ENCODE peak calls at places on chromosomes 3 and 15, in seven cellular contexts. Y is GM12891, S is HepG2, N is GM12878, C is SK-N-SH, I is K562, D is H1. G is an unnamed sample.

GRCh38 chr15:98150084-98150483 is 189.6 kb downstream of the ARRDC4 start:
- DNase-seq in Y (no peak), S (no peak), N (no peak), C (no peak), I (no peak), D (no peak), G (no peak)

GRCh38 chr3:4864503-4864902 is 114.7 kb upstream of the BHLHE40 start:
- DNase-seq in Y (no peak), S (no peak), N (no peak), C (no peak), I (no peak), D (no peak), G (no peak)

GRCh38 chr15:100007609-100008008 is 274.4 kb upstream of the LYSMD4 start:
- DNase-seq in Y (no peak), S (no peak), N (no peak), C (no peak), I (no peak), D (no peak), G (no peak)

GRCh38 chr3:135125171-135125801 is 330.2 kb downstream of the EPHB1 start:
- DNase-seq in Y (peak; percentile 15), S (peak; percentile 2), N (no peak), C (no peak), I (peak; percentile 5), D (no peak), G (no peak)

GRCh38 chr15:51171578-51171932 is 76.8 kb upstream of the TNFAIP8L3 start:
- DNase-seq in Y (no peak), S (no peak), N (no peak), C (no peak), I (no peak), D (no peak), G (no peak)

GRCh38 chr3:172181936-172182708 is 142.7 kb downstream of the FNDC3B start:
- DNase-seq in Y (no peak), S (no peak), N (no peak), C (no peak), I (no peak), D (no peak), G (no peak)

GRCh38 chr3:180306691-180307090 is 270.0 kb upstream of the PEX5L start:
- DNase-seq in Y (no peak), S (no peak), N (no peak), C (no peak), I (no peak), D (no peak), G (no peak)

GRCh38 chr15:88131937-88132336 is 124.6 kb downstream of the NTRK3 start:
- DNase-seq in Y (no peak), S (no peak), N (no peak), C (no peak), I (no peak), D (no peak), G (no peak)

GRCh38 chr15:54083501-54083900 is 105.3 kb downstream of the UNC13C start:
- DNase-seq in Y (no peak), S (no peak), N (no peak), C (no peak), I (no peak), D (no peak), G (no peak)

GRCh38 chr3:155188036-155188435 is 105.4 kb downstream of the STRIT1 start:
- DNase-seq in Y (no peak), S (no peak), N (no peak), C (no peak), I (no peak), D (no peak), G (no peak)

GRCh38 chr15:58513681-58514336 is 82.0 kb downstream of the LIPC start:
- DNase-seq in Y (no peak), S (no peak), N (no peak), C (no peak), I (no peak), D (no peak), G (no peak)

GRCh38 chr3:94564247-94564646 is 501.4 kb downstream of the NSUN3 start:
- DNase-seq in Y (no peak), S (no peak), N (no peak), C (no peak), I (no peak), D (no peak), G (no peak)

GRCh38 chr15:96321422-96322391 is 8.8 kb upstream of the NR2F2 start:
- DNase-seq in Y (no peak), S (no peak), N (no peak), C (no peak), I (no peak), D (no peak), G (no peak)

GRCh38 chr3:9233101-9233500 is 16.3 kb downstream of the SRGAP3 start:
- DNase-seq in Y (no peak), S (no peak), N (no peak), C (no peak), I (no peak), D (no peak), G (no peak)

GRCh38 chr3:52244061-52244628 is 1.4 kb upstream of the PPM1M start:
- DNase-seq in Y (peak; percentile 61), S (no peak), N (peak; percentile 85), C (no peak), I (no peak), D (no peak), G (peak; percentile 64)

GRCh38 chr15:78637776-78638435 is 3.1 kb downstream of the CHRNB4 start:
- DNase-seq in Y (no peak), S (no peak), N (no peak), C (no peak), I (no peak), D (no peak), G (no peak)

GRCh38 chr3:101037613-101038012 is 44.4 kb upstream of the ABI3BP start:
- DNase-seq in Y (no peak), S (no peak), N (no peak), C (no peak), I (no peak), D (no peak), G (no peak)

GRCh38 chr3:101036676-101037075 is 43.5 kb upstream of the ABI3BP start:
- DNase-seq in Y (no peak), S (no peak), N (no peak), C (no peak), I (no peak), D (no peak), G (no peak)

GRCh38 chr3:101039285-101039684 is 46.1 kb upstream of the ABI3BP start:
- DNase-seq in Y (no peak), S (no peak), N (no peak), C (no peak), I (no peak), D (no peak), G (no peak)

GRCh38 chr3:101038393-101038792 is 45.2 kb upstream of the ABI3BP start:
- DNase-seq in Y (no peak), S (no peak), N (no peak), C (no peak), I (no peak), D (no peak), G (no peak)

DNA sequence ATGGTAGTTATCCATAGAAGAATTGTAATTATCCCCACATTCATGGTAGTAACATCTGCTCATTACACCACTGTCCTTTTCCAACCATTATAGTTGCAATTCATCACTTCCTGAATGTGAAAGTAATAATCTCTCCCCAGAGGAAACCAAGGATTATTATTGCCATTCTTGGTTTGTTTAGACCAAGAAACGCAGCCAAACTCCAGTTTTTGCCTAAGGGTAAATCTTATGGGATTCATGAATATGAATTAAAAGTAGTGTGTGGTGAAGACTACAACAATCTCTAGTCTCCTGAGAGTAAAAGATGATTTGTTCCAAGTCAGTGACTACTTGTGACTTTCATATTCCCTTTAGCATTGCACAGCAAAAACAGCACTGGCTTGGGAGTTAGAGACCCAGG is 45.7 kb upstream of the ABI3BP start:
- DNase-seq in Y (no peak), S (no peak), N (no peak), C (no peak), I (no peak), D (no peak), G (no peak)
- TF ChIP-seq TAF1 in Y (no peak), S (no peak), N (no peak), C (no peak), I (no peak), D (no peak), G (no peak)

GRCh38 chr3:126288314-126288713 is 68.9 kb downstream of the KLF15 start:
- DNase-seq in Y (no peak), S (no peak), N (no peak), C (no peak), I (no peak), D (no peak), G (no peak)
- TF ChIP-seq TAF1 in Y (no peak), S (no peak), N (no peak), C (no peak), I (no peak), D (no peak), G (no peak)

GRCh38 chr3:46962990-46963389 is 13.6 kb downstream of the CCDC12 start:
- DNase-seq in Y (no peak), S (no peak), N (no peak), C (no peak), I (no peak), D (no peak), G (no peak)
- TF ChIP-seq TAF1 in Y (no peak), S (no peak), N (no peak), C (no peak), I (no peak), D (no peak), G (no peak)

DNA sequence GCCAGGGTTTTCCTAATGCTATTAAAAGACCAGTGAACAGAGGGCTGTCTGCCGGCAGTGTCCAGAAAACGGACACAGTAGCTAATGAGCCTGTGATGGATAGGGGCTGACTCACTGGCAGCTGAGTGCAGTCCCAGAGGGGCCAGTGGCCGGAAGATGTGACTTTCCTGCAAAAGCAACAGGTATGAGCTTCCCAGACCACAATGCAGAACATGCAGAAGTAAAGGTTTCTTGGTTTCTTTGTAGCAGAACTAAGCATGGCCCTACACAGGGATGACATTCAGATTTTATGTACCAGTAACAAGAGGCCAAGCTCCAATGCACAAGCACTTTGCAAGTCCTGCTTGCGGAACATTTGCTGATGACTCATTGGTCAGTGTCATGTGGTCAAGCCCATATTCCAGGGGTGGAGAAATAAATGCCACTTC is 263.1 kb downstream of the ABHD5 start:
- DNase-seq in Y (no peak), S (no peak), N (no peak), C (no peak), I (no peak), D (no peak), G (no peak)
- TF ChIP-seq TAF1 in Y (no peak), S (no peak), N (no peak), C (no peak), I (no peak), D (no peak), G (no peak)